ENCODE peak calls at places on chromosomes 7 and 10, in four cellular contexts. L, E, G and Y are unnamed samples.

GRCh38 chr10:87092356-87092860 is 2.2 kb downstream of the GLUD1 start:
- DNase-seq in L (peak), E (no peak), G (peak), Y (no peak)

GRCh38 chr10:43304687-43305333 is 37.9 kb upstream of the RASGEF1A start:
- DNase-seq in L (peak), E (peak), G (peak), Y (no peak)

GRCh38 chr10:1291178-1292090 is 235.2 kb downstream of the WDR37 start:
- DNase-seq in L (no peak), E (no peak), G (no peak), Y (no peak)

GRCh38 chr7:20666444-20666843 is 51.0 kb downstream of the ABCB5 start:
- DNase-seq in L (no peak), E (no peak), G (no peak), Y (no peak)

GRCh38 chr7:51314041-51314440 is 2.6 kb downstream of the COBL start:
- DNase-seq in L (no peak), E (no peak), G (no peak), Y (no peak)

GRCh38 chr7:25025218-25025671 is 45.3 kb upstream of the OSBPL3 start:
- DNase-seq in L (peak), E (no peak), G (peak), Y (no peak)

GRCh38 chr7:90825779-90826178 is 229.7 kb downstream of the CDK14 start:
- DNase-seq in L (no peak), E (no peak), G (peak), Y (no peak)

GRCh38 chr7:55477781-55478374 is 94.4 kb downstream of the VOPP1 start:
- DNase-seq in L (no peak), E (no peak), G (peak), Y (no peak)

GRCh38 chr7:2698581-2699288 is 10.7 kb downstream of the AMZ1 start:
- DNase-seq in L (no peak), E (peak), G (no peak), Y (no peak)

GRCh38 chr7:130930260-130930659 is 196.3 kb upstream of the KLF14 start:
- DNase-seq in L (no peak), E (no peak), G (no peak), Y (no peak)

GRCh38 chr7:428387-428786 is 91.3 kb downstream of the PDGFA start:
- DNase-seq in L (no peak), E (no peak), G (no peak), Y (no peak)

GRCh38 chr7:16587785-16588184 is 57.8 kb downstream of the ANKMY2 start:
- DNase-seq in L (no peak), E (no peak), G (no peak), Y (no peak)

GRCh38 chr7:116560021-116560970 is 35.5 kb downstream of the CAV1 start:
- DNase-seq in L (no peak), E (no peak), G (no peak), Y (no peak)

GRCh38 chr10:43594944-43595589 is 11.2 kb upstream of the ZNF485 start:
- DNase-seq in L (peak), E (no peak), G (no peak), Y (no peak)

GRCh38 chr7:116863168-116863670 is 832 bp downstream of the CAPZA2 start:
- DNase-seq in L (peak), E (no peak), G (no peak), Y (no peak)

DNA sequence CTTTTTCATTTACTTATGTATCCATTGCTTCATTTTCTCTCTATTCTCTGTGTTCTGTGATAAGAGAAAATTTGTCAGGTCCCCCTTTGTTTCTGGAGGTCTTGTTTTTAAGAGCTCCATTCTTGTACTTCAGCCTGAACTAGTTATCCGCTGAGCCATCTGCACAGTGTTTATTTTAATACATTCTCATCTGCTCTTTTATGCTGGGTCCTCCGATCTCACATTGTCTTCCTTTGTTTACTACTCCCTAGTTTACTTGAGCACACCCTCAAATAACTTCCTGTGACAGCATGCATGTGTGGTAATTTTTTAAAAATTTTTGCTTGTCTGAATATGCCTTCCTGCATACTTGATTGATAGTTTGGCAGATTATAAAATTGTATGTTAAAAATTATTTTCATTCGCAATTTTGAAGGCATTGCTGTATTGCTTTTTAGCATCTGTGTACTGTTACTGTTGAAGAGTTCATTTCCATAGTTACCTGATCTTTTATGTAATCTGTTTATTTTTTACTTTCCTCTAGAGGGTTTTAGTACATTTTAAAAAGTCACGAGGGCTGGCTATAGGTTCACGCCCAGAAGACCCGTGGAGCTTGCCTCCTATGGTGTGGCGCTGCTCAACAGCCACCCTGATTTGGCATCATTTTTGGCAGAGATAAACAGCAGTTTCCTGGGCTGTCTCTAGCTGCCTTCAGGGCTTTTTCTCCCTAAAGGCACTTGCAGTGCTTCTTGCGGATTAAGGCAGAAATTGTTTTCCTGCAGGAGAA is 31.9 kb downstream of the RSBN1L start:
- DNase-seq in L (no peak), E (no peak), G (peak), Y (no peak)
- TF ChIP-seq CTCF in L (no peak), E (no peak), G (no peak), Y (no peak)

DNA sequence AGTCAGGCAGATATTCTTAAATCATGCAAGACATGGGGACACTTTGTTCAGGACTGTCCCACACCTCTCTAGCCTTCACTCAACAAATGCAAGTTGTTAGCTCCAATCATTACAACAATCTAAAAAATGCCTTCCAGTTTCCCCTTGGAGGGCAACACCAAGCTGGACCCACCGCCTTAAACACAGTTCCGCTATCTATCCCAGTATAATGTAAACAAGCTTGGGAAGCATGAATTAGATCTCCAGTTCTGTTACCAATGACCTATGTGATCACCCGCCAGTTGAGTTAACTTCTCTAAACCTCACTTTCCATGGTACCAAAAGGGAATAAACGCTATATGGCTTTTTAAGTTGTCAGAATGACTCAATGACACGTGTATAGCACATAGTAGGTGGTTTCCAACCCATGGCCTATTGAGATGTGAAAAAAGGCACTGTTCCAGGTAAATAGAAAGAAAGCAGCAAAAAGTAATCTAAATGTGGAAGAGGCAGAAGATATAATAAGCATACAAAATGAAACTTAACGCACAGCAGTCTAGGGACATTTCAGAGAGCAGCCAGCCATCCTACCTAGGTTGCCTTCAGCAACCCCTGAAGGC is 2.4 kb upstream of the REEP3 start:
- DNase-seq in L (no peak), E (no peak), G (no peak), Y (no peak)
- TF ChIP-seq CTCF in L (no peak), E (no peak), G (no peak), Y (no peak)

DNA sequence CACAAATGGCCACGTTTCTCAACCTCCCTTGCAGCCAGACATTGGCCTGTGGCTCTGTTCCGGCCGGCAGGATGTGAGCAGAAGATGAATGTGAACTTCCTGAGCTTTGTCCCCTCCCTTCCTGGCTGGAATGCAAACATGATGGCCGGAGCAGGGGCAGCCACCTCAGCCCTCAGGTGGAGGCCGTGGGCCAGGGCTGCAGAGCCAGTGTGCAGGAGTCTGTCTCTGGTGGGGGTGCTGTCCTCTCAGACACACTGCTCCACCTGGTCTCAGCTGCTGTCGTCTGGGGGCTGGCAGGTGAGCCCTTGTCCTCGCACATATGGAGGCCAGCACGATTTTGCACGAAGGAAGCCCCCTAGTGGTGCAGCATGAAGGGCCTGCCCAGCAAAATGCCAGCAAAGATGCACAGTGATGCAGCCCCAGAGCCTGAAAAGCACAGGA is 25.3 kb upstream of the PWWP2B start:
- DNase-seq in L (peak), E (no peak), G (no peak), Y (no peak)
- TF ChIP-seq CTCF in L (peak), E (no peak), G (peak), Y (peak)

DNA sequence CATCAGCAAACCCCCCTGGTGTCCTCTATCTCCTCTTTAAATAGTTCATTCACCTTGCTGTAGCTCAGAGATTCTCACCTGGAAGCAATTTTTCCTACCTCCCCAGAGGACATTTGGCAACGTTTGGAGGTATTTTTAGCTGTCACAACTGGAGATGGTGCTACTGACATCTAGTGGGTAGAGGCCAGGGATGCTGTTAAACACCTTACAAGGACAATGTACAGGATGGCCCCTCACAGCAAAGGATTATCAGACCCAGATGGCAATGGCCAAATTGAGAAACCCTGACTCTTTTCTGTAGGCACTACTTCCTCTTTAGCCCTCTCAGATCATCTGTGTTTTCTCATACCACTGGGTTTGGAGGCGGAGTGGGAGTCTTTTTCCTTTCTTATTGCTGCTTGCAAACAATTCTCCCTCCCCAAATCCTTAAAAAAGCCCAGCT is 13.2 kb upstream of the TRA2A start:
- DNase-seq in L (peak), E (no peak), G (peak), Y (no peak)
- TF ChIP-seq CTCF in L (peak), E (no peak), G (peak), Y (peak)

GRCh38 chr10:123995082-123995460 is 98.3 kb downstream of the CHST15 start:
- DNase-seq in L (peak), E (no peak), G (no peak), Y (no peak)

GRCh38 chr10:123997013-123997412 is 96.4 kb downstream of the CHST15 start:
- DNase-seq in L (no peak), E (no peak), G (no peak), Y (no peak)

GRCh38 chr10:123994417-123995081 is 98.8 kb downstream of the CHST15 start:
- DNase-seq in L (peak), E (peak), G (peak), Y (peak)

GRCh38 chr10:123996302-123996701 is 97.1 kb downstream of the CHST15 start:
- DNase-seq in L (no peak), E (no peak), G (no peak), Y (no peak)

GRCh38 chr10:123995461-123996131 is 97.8 kb downstream of the CHST15 start:
- DNase-seq in L (peak), E (peak), G (peak), Y (no peak)
- TF ChIP-seq CTCF in L (peak), E (no peak), G (peak), Y (peak)

GRCh38 chr10:34607894-34608293 is 207.2 kb downstream of the PARD3 start:
- DNase-seq in L (no peak), E (no peak), G (no peak), Y (no peak)
- TF ChIP-seq CTCF in L (no peak), E (no peak), G (no peak), Y (no peak)

GRCh38 chr7:11170863-11171568 is 197.3 kb downstream of the PHF14 start:
- DNase-seq in L (no peak), E (no peak), G (no peak), Y (no peak)

GRCh38 chr7:11170160-11170559 is 196.5 kb downstream of the PHF14 start:
- DNase-seq in L (no peak), E (no peak), G (no peak), Y (no peak)

GRCh38 chr7:11176922-11177445 is 203.3 kb downstream of the PHF14 start:
- DNase-seq in L (no peak), E (no peak), G (no peak), Y (no peak)

GRCh38 chr7:11168622-11169170 is 195.0 kb downstream of the PHF14 start:
- DNase-seq in L (no peak), E (no peak), G (no peak), Y (no peak)

DNA sequence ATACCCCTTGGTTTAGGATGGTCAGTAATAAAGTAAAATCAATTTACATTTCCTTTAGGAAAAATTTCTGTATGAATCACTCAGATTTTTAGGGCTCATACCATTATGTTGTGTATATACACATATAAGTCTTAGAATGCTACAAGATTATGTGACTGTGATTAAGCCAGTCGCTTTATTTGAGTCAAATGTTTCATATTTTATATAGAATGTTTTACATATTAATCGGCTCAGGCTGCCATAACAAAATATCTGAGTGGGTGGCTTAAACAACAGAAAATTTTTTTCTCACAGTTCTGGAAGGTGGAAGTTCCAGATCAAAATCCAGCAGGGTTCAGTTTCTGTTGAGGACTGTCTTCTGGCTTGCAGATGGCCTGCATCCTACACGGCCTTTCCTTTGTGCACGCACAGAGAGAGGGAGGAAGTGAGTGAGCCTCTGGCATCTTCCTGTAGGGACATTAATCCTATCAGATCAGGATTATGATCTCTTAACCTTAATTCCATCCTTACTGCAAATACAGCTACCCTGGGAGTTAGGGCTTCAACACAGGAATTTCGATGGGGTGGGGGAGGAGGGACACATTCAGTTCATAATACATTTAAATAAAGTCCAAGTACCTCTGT is 198.0 kb downstream of the PHF14 start:
- DNase-seq in L (no peak), E (no peak), G (no peak), Y (no peak)
- TF ChIP-seq CTCF in L (no peak), E (no peak), G (no peak), Y (no peak)

GRCh38 chr10:99369551-99369950 is 40.4 kb downstream of the CNNM1 start:
- DNase-seq in L (no peak), E (no peak), G (peak), Y (no peak)

GRCh38 chr10:99368646-99369045 is 39.5 kb downstream of the CNNM1 start:
- DNase-seq in L (no peak), E (no peak), G (peak), Y (no peak)

GRCh38 chr10:99369126-99369525 is 40.0 kb downstream of the CNNM1 start:
- DNase-seq in L (no peak), E (no peak), G (peak), Y (no peak)

GRCh38 chr10:99372546-99373271 is 43.6 kb downstream of the CNNM1 start:
- DNase-seq in L (no peak), E (no peak), G (peak), Y (no peak)

DNA sequence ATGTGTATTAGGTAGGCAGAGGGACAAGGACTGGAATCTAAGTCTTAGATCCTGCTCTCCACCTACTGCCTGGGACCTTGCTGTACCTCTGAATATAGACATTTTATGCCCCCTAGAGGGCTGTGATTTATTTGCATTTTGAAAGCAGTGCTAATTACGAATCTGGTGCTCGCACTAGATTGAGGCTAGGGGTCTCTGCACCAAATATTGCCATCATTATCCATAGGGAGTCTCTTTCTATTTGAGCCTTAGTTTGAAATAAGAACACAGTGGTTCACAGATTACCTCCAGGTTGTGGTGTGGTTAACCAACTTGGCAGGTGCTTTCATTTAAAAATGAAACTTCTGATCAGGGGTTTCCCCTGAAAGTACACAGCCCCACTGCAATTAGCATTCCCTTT is 41.8 kb downstream of the CNNM1 start:
- DNase-seq in L (peak), E (no peak), G (peak), Y (no peak)
- TF ChIP-seq CTCF in L (peak), E (no peak), G (peak), Y (peak)

DNA sequence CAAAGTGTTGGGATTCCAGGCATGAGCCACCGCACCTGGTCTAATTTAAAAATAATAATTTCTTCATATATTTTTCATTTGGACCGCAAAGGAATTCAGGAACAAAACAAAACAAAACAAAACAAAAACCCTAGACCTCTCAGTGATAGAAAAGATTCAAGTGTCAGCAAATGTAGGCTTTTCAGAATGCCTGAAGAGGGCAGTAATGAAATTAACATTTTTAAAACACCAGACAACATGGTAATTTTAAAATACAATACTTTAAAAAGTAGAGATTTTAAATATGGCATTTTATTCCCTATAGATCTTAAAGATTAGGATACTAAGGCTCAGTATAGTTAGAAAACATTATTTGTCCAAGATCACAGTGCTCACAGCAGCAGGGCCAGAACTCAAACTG is 36.6 kb downstream of the DNMBP start:
- DNase-seq in L (no peak), E (no peak), G (no peak), Y (no peak)
- TF ChIP-seq CTCF in L (no peak), E (no peak), G (peak), Y (no peak)